ENCODE peak calls at places on chromosomes 16 and 17, in five cellular contexts. One of them, this sample, is unnamed.

GRCh38 chr16:70653809-70654771 is 7.7 kb downstream of the IL34 start:
- DNase-seq in activated T-cell treated with anti-CD3 and anti-CD28 coated beads for 1 hour: peak
- DNase-seq in stimulated activated naive CD4-positive, alpha-beta T cell: peak
- DNase-seq in activated effector memory CD4-positive, alpha-beta T cell treated with Interleukin-2 at 50 U/mL for 16 hours: peak
- DNase-seq in AG08395: peak
- DNase-seq in this sample: peak

GRCh38 chr17:82436601-82437324 is 13.8 kb downstream of the CYBC1 start:
- DNase-seq in activated T-cell treated with anti-CD3 and anti-CD28 coated beads for 1 hour: no peak
- DNase-seq in stimulated activated naive CD4-positive, alpha-beta T cell: no peak
- DNase-seq in activated effector memory CD4-positive, alpha-beta T cell treated with Interleukin-2 at 50 U/mL for 16 hours: no peak
- DNase-seq in AG08395: no peak
- DNase-seq in this sample: no peak

GRCh38 chr16:71526111-71526998 is at the start of gene CHST4:
- DNase-seq in activated T-cell treated with anti-CD3 and anti-CD28 coated beads for 1 hour: no peak
- DNase-seq in stimulated activated naive CD4-positive, alpha-beta T cell: no peak
- DNase-seq in activated effector memory CD4-positive, alpha-beta T cell treated with Interleukin-2 at 50 U/mL for 16 hours: no peak
- DNase-seq in AG08395: peak
- DNase-seq in this sample: peak

GRCh38 chr17:74968361-74968780 is 4.2 kb downstream of the HID1 start:
- DNase-seq in activated T-cell treated with anti-CD3 and anti-CD28 coated beads for 1 hour: no peak
- DNase-seq in stimulated activated naive CD4-positive, alpha-beta T cell: no peak
- DNase-seq in activated effector memory CD4-positive, alpha-beta T cell treated with Interleukin-2 at 50 U/mL for 16 hours: no peak
- DNase-seq in AG08395: no peak
- DNase-seq in this sample: no peak

GRCh38 chr17:50380369-50381259 is 7.6 kb downstream of the EME1 start:
- DNase-seq in activated T-cell treated with anti-CD3 and anti-CD28 coated beads for 1 hour: no peak
- DNase-seq in stimulated activated naive CD4-positive, alpha-beta T cell: no peak
- DNase-seq in activated effector memory CD4-positive, alpha-beta T cell treated with Interleukin-2 at 50 U/mL for 16 hours: no peak
- DNase-seq in AG08395: no peak
- DNase-seq in this sample: no peak

GRCh38 chr17:76208120-76208519 is 32.2 kb downstream of the RNF157 start:
- DNase-seq in activated T-cell treated with anti-CD3 and anti-CD28 coated beads for 1 hour: no peak
- DNase-seq in stimulated activated naive CD4-positive, alpha-beta T cell: no peak
- DNase-seq in activated effector memory CD4-positive, alpha-beta T cell treated with Interleukin-2 at 50 U/mL for 16 hours: peak
- DNase-seq in AG08395: no peak
- DNase-seq in this sample: no peak

GRCh38 chr17:57375040-57375769 is 118.9 kb downstream of the MSI2 start:
- DNase-seq in activated T-cell treated with anti-CD3 and anti-CD28 coated beads for 1 hour: no peak
- DNase-seq in stimulated activated naive CD4-positive, alpha-beta T cell: no peak
- DNase-seq in activated effector memory CD4-positive, alpha-beta T cell treated with Interleukin-2 at 50 U/mL for 16 hours: no peak
- DNase-seq in AG08395: no peak
- DNase-seq in this sample: no peak

GRCh38 chr17:42252528-42253172 is 23.5 kb downstream of the STAT5B start:
- DNase-seq in activated T-cell treated with anti-CD3 and anti-CD28 coated beads for 1 hour: no peak
- DNase-seq in stimulated activated naive CD4-positive, alpha-beta T cell: no peak
- DNase-seq in activated effector memory CD4-positive, alpha-beta T cell treated with Interleukin-2 at 50 U/mL for 16 hours: no peak
- DNase-seq in AG08395: no peak
- DNase-seq in this sample: no peak

GRCh38 chr17:7113273-7114071 is 1.1 kb downstream of the ASGR2 start:
- DNase-seq in activated T-cell treated with anti-CD3 and anti-CD28 coated beads for 1 hour: no peak
- DNase-seq in stimulated activated naive CD4-positive, alpha-beta T cell: no peak
- DNase-seq in activated effector memory CD4-positive, alpha-beta T cell treated with Interleukin-2 at 50 U/mL for 16 hours: no peak
- DNase-seq in AG08395: no peak
- DNase-seq in this sample: no peak

GRCh38 chr17:71260366-71260765 is 860.5 kb upstream of the SOX9 start:
- DNase-seq in activated T-cell treated with anti-CD3 and anti-CD28 coated beads for 1 hour: no peak
- DNase-seq in stimulated activated naive CD4-positive, alpha-beta T cell: no peak
- DNase-seq in activated effector memory CD4-positive, alpha-beta T cell treated with Interleukin-2 at 50 U/mL for 16 hours: no peak
- DNase-seq in AG08395: peak
- DNase-seq in this sample: peak

GRCh38 chr17:50954641-50955121 is 88.5 kb upstream of the TOB1 start:
- DNase-seq in activated T-cell treated with anti-CD3 and anti-CD28 coated beads for 1 hour: no peak
- DNase-seq in stimulated activated naive CD4-positive, alpha-beta T cell: no peak
- DNase-seq in activated effector memory CD4-positive, alpha-beta T cell treated with Interleukin-2 at 50 U/mL for 16 hours: no peak
- DNase-seq in AG08395: no peak
- DNase-seq in this sample: peak

GRCh38 chr17:49217651-49218413 is 7.3 kb downstream of the ABI3 start:
- DNase-seq in activated T-cell treated with anti-CD3 and anti-CD28 coated beads for 1 hour: peak
- DNase-seq in stimulated activated naive CD4-positive, alpha-beta T cell: peak
- DNase-seq in activated effector memory CD4-positive, alpha-beta T cell treated with Interleukin-2 at 50 U/mL for 16 hours: peak
- DNase-seq in AG08395: no peak
- DNase-seq in this sample: no peak

This sample was measured in myocyte.